ENCODE peak calls at places on chromosomes 1 and 21, in six cellular contexts. F, V, E, R, L and O are unnamed samples.
A peak's percentile ranks its signal among the peaks of the same experiment; 100 is the strongest.

GRCh38 chr1:31166462-31166861 is 73.2 kb downstream of the NKAIN1 start:
- DNase-seq in V (no peak), F (no peak), E (no peak), R (no peak), L (no peak), O (no peak)

GRCh38 chr1:59408608-59409007 is 111.7 kb downstream of the FGGY start:
- DNase-seq in F (no peak), V (peak; percentile 20), L (no peak), R (no peak), E (no peak), O (no peak)

GRCh38 chr1:15885701-15886612 is 38.5 kb downstream of the SPEN start:
- DNase-seq in E (peak; percentile 55), R (peak; percentile 93), L (no peak), V (peak; percentile 89), F (peak; percentile 93), O (peak; percentile 100)

GRCh38 chr1:83845437-83846071 is 153.4 kb downstream of the TTLL7 start:
- DNase-seq in E (no peak), V (peak; percentile 14), F (no peak), R (no peak), L (no peak), O (no peak)

GRCh38 chr1:39104158-39105060 is 78.3 kb downstream of the NDUFS5 start:
- DNase-seq in E (no peak), V (no peak), F (peak; percentile 75), L (no peak), R (no peak), O (no peak)

GRCh38 chr1:210143465-210144062 is 89.0 kb upstream of the SERTAD4 start:
- DNase-seq in R (peak; percentile 75), L (peak; percentile 29), E (peak; percentile 57), F (peak; percentile 71), V (peak; percentile 56), O (no peak)

GRCh38 chr1:157932082-157932481 is 61.4 kb upstream of the KIRREL1 start:
- DNase-seq in E (no peak), V (peak; percentile 22), L (no peak), R (peak; percentile 20), F (no peak), O (no peak)

GRCh38 chr1:214281030-214281901 is at the start of gene SMYD2:
- DNase-seq in F (peak; percentile 84), R (peak; percentile 74), L (peak; percentile 47), E (peak; percentile 53), V (peak; percentile 65), O (no peak)

GRCh38 chr1:24929876-24930702 is at the start of gene RUNX3:
- DNase-seq in F (no peak), R (no peak), E (peak; percentile 85), V (peak; percentile 96), L (peak; percentile 79), O (no peak)

GRCh38 chr1:211939876-211940468 is 95.4 kb downstream of the INTS7 start:
- DNase-seq in E (no peak), L (no peak), R (no peak), V (no peak), F (no peak), O (no peak)

GRCh38 chr1:43705982-43706597 is 1.2 kb upstream of the ST3GAL3 start:
- DNase-seq in L (no peak), R (peak; percentile 2), E (no peak), V (no peak), F (no peak), O (no peak)

GRCh38 chr1:78038071-78038470 is 7.7 kb upstream of the GIPC2 start:
- DNase-seq in L (no peak), F (no peak), R (no peak), E (no peak), V (no peak), O (no peak)

GRCh38 chr21:46426313-46427046 is 32.2 kb upstream of the DIP2A start:
- DNase-seq in E (no peak), R (no peak), V (no peak), L (no peak), F (no peak), O (no peak)

GRCh38 chr1:154906621-154907081 is 29.9 kb downstream of the PMVK start:
- DNase-seq in E (peak; percentile 20), F (no peak), V (no peak), R (peak; percentile 43), L (no peak), O (no peak)

GRCh38 chr21:33948096-33948950 is 32.7 kb upstream of the ATP5PO start:
- DNase-seq in L (peak; percentile 40), R (peak; percentile 86), V (no peak), F (no peak), E (peak; percentile 53), O (no peak)

GRCh38 chr21:15249285-15249993 is 184.6 kb upstream of the NRIP1 start:
- DNase-seq in R (no peak), V (no peak), L (no peak), E (no peak), F (no peak), O (no peak)

GRCh38 chr1:72530646-72531045 is 248.3 kb upstream of the NEGR1 start:
- DNase-seq in F (no peak), V (no peak), L (no peak), E (no peak), R (no peak), O (no peak)

GRCh38 chr1:78237364-78237916 is 191.7 kb downstream of the GIPC2 start:
- DNase-seq in F (no peak), E (no peak), R (peak; percentile 92), L (no peak), V (no peak), O (no peak)

GRCh38 chr1:229643996-229644748 is 18.1 kb downstream of the URB2 start:
- DNase-seq in V (no peak), F (no peak), E (no peak), R (no peak), L (no peak), O (no peak)

GRCh38 chr1:240237305-240237721 is 145.6 kb downstream of the FMN2 start:
- DNase-seq in R (no peak), V (peak; percentile 63), E (no peak), L (no peak), F (no peak), O (no peak)

GRCh38 chr21:23887709-23888303 is 1719.5 kb downstream of the MRPL39 start:
- DNase-seq in F (no peak), R (no peak), L (no peak), V (no peak), E (no peak), O (no peak)

GRCh38 chr1:95023399-95024050 is 49.2 kb downstream of the ALG14 start:
- DNase-seq in V (peak; percentile 77), L (no peak), R (no peak), E (no peak), F (no peak), O (no peak)

GRCh38 chr1:175377394-175377793 is 184.8 kb upstream of the KIAA0040 start:
- DNase-seq in R (no peak), E (no peak), L (no peak), F (no peak), V (no peak), O (no peak)

GRCh38 chr1:31668303-31668883 is 23.7 kb upstream of the PEF1 start:
- DNase-seq in R (no peak), F (no peak), L (no peak), V (no peak), E (no peak), O (no peak)

GRCh38 chr21:14968029-14968428 is 96.8 kb downstream of the NRIP1 start:
- DNase-seq in F (no peak), V (no peak), R (no peak), L (no peak), E (no peak), O (no peak)

GRCh38 chr21:45154511-45155508 is 80.4 kb downstream of the ADARB1 start:
- DNase-seq in L (no peak), F (no peak), R (no peak), V (peak; percentile 72), E (no peak), O (peak; percentile 72)

GRCh38 chr21:42654179-42654912 is 925 bp downstream of the PDE9A start:
- DNase-seq in L (no peak), R (peak; percentile 31), F (no peak), E (peak; percentile 53), V (no peak), O (no peak)

GRCh38 chr1:46521417-46521816 is 30.0 kb downstream of the KNCN start:
- DNase-seq in V (no peak), R (peak; percentile 50), L (no peak), E (no peak), F (no peak), O (no peak)

GRCh38 chr1:46131727-46132528 is 501 bp downstream of the PIK3R3 start:
- DNase-seq in R (peak; percentile 68), E (no peak), L (no peak), V (no peak), F (no peak), O (peak; percentile 75)

GRCh38 chr1:222918746-222919477 is 104.1 kb downstream of the DISP1 start:
- DNase-seq in L (no peak), V (no peak), F (no peak), R (no peak), E (no peak), O (no peak)

GRCh38 chr1:192598589-192598988 is 23.0 kb downstream of the RGS1 start:
- DNase-seq in R (no peak), V (no peak), F (no peak), E (no peak), L (no peak), O (no peak)

GRCh38 chr1:6614019-6614952 is 755 bp downstream of the PHF13 start:
- DNase-seq in R (no peak), V (peak; percentile 68), F (no peak), L (peak; percentile 37), E (no peak), O (no peak)

GRCh38 chr1:44717653-44718052 is 13.3 kb downstream of the RNU5D-1 start:
- DNase-seq in R (no peak), L (no peak), E (no peak), F (no peak), V (no peak), O (no peak)

GRCh38 chr1:73516458-73516857 is 681.5 kb downstream of the LRRIQ3 start:
- DNase-seq in R (no peak), E (no peak), F (no peak), V (no peak), L (no peak), O (no peak)

GRCh38 chr1:8347635-8348034 is 29.7 kb downstream of the SLC45A1 start:
- DNase-seq in F (no peak), L (no peak), V (no peak), E (no peak), R (no peak), O (no peak)

GRCh38 chr1:175554586-175554985 is 188.8 kb downstream of the TNR start:
- DNase-seq in V (no peak), R (no peak), E (no peak), L (no peak), F (no peak), O (no peak)

GRCh38 chr1:2050482-2050792 is 226 bp downstream of the PRKCZ start:
- DNase-seq in V (no peak), L (no peak), F (no peak), R (peak; percentile 28), E (no peak), O (no peak)